ENCODE peak calls at places on chromosomes 4 and X, in six cellular contexts. A is IMR-90, H is mesendoderm, M is mesenchymal stem cell, C is H9, V is H1. Y is an unnamed sample.

GRCh38 chrX:150060406-150060805 is 122.1 kb upstream of the EOLA2 start:
- DNase-seq in A (peak; percentile 76), H (no peak), M (peak; percentile 49), C (no peak), V (no peak), Y (no peak)

GRCh38 chrX:8738588-8739189 is 6.8 kb upstream of the ANOS1 start:
- DNase-seq in A (peak; percentile 29), H (peak; percentile 37), M (peak; percentile 29), C (no peak), V (no peak), Y (no peak)

GRCh38 chrX:155132110-155132509 is 60.8 kb downstream of the BRCC3 start:
- DNase-seq in A (no peak), H (peak; percentile 5), M (no peak), C (no peak), V (no peak), Y (no peak)

GRCh38 chr4:79598801-79599200 is 190.8 kb upstream of the GK2 start:
- DNase-seq in A (no peak), H (no peak), M (no peak), C (no peak), V (no peak), Y (no peak)

GRCh38 chrX:67787196-67787595 is 243.4 kb downstream of the AR start:
- DNase-seq in A (no peak), H (no peak), M (no peak), C (no peak), V (no peak), Y (no peak)

GRCh38 chr4:814312-814850 is 11.5 kb downstream of the CPLX1 start:
- DNase-seq in A (no peak), H (no peak), M (no peak), C (no peak), V (no peak), Y (no peak)

GRCh38 chrX:51891821-51892551 is 1.4 kb upstream of the MAGED1 start:
- DNase-seq in A (peak; percentile 69), H (peak; percentile 41), M (peak; percentile 39), C (no peak), V (no peak), Y (no peak)

GRCh38 chr4:109728385-109728784 is 1.5 kb downstream of the PLA2G12A start:
- DNase-seq in A (no peak), H (no peak), M (no peak), C (no peak), V (no peak), Y (no peak)

GRCh38 chr4:78551420-78552351 is at the start of gene ANXA3:
- DNase-seq in A (no peak), H (peak; percentile 86), M (peak; percentile 24), C (peak; percentile 76), V (no peak), Y (no peak)

GRCh38 chrX:13415551-13415950 is 95.7 kb upstream of the ATXN3L start:
- DNase-seq in A (no peak), H (peak; percentile 10), M (no peak), C (no peak), V (no peak), Y (no peak)

GRCh38 chr4:140152760-140153418 is 1.1 kb downstream of the MAML3 start:
- DNase-seq in A (peak; percentile 44), H (peak; percentile 70), M (peak; percentile 64), C (peak; percentile 50), V (no peak), Y (peak; percentile 33)

GRCh38 chr4:140153419-140153743 is 603 bp downstream of the MAML3 start:
- DNase-seq in A (no peak), H (no peak), M (no peak), C (no peak), V (no peak), Y (no peak)

GRCh38 chr4:140153744-140154571 is at the start of gene MAML3:
- DNase-seq in A (peak; percentile 96), H (peak; percentile 98), M (peak; percentile 98), C (peak; percentile 89), V (peak; percentile 47), Y (peak; percentile 93)

GRCh38 chr4:140156529-140157171 is 2.7 kb upstream of the MAML3 start:
- DNase-seq in A (no peak), H (no peak), M (no peak), C (no peak), V (no peak), Y (no peak)

GRCh38 chr4:140154572-140154891 is 548 bp upstream of the MAML3 start:
- DNase-seq in A (no peak), H (no peak), M (no peak), C (no peak), V (no peak), Y (no peak)
- H4K8ac ChIP-seq in A (peak overlapping the region; percentile 56), H (no peak overlapping the region), M (no peak overlapping the region), C (no peak overlapping the region), V (no peak overlapping the region), Y (no peak overlapping the region)

GRCh38 chr4:94802091-94802490 is 44.3 kb downstream of the BMPR1B start:
- DNase-seq in A (no peak), H (no peak), M (no peak), C (no peak), V (no peak), Y (no peak)
- H2BK5ac ChIP-seq in A (no peak overlapping the region), H (no peak overlapping the region), M (no peak overlapping the region), C (no peak overlapping the region), V (no peak overlapping the region), Y (no peak overlapping the region)

DNA sequence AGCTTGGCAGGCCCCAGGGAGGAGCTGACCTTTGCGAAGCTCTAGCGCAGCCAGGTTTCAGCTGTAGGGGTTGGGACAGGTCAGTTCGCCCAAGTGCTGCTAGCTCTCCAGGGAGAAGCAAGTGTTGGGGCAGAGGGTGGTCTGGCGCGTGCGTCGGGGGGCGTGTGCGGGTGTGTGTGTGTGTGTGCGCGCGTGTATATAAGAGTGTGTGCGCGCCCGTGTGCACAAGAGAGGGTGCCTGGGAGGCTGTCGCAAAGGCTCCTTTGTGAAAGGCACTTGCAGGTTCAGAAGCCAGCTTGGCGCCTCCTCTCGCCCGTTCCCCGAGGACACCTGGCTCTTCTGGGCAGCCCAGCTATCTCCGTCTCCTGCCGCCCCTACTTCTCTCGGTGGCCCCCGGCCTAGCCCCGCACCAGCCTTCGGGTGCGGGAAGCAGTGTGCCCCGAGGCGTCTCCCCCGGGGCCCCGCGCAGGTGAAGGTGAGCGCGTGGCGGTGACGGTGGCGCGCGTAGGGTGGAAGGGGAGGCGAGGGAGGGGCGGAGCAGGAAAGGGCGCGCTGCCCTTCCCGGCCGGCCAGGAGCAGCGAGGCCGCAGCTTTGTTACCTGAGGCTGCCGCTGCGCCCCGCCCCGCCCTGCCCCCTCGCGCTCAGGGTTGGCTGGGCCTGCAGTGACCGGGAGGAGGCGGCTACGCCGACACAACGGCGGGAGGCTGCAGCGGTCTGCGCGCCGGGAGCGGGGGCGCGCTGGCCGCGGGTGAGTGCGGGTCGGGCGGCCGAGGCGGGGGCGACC is at the start of gene FHDC1:
- DNase-seq in A (no peak), H (peak; percentile 93), M (peak; percentile 6), C (peak; percentile 92), V (no peak), Y (peak; percentile 51)
- H4K8ac ChIP-seq in A (no peak within 1 kb of the TSS), H (no peak within 1 kb of the TSS), M (no peak within 1 kb of the TSS), C (no peak within 1 kb of the TSS), V (peak within 1 kb of the TSS; percentile 98), Y (peak within 1 kb of the TSS; percentile 98)

GRCh38 chrX:6708041-6708440 is 173.1 kb upstream of the VCX3A start:
- DNase-seq in A (no peak), H (peak; percentile 92), M (no peak), C (no peak), V (no peak), Y (no peak)

GRCh38 chrX:6708676-6709075 is 173.8 kb upstream of the VCX3A start:
- DNase-seq in A (no peak), H (peak; percentile 15), M (no peak), C (no peak), V (no peak), Y (no peak)

GRCh38 chrX:6707497-6707896 is 172.6 kb upstream of the VCX3A start:
- DNase-seq in A (no peak), H (peak; percentile 23), M (no peak), C (no peak), V (no peak), Y (no peak)
- H2BK5ac ChIP-seq in A (no peak overlapping the region), H (no peak overlapping the region), M (no peak overlapping the region), C (no peak overlapping the region), V (no peak overlapping the region), Y (no peak overlapping the region)

GRCh38 chr4:140661550-140661949 is 92.8 kb upstream of the UCP1 start:
- DNase-seq in A (no peak), H (no peak), M (no peak), C (no peak), V (no peak), Y (no peak)

GRCh38 chr4:140662082-140662869 is 93.5 kb upstream of the UCP1 start:
- DNase-seq in A (peak; percentile 52), H (peak; percentile 84), M (no peak), C (no peak), V (no peak), Y (no peak)

GRCh38 chr4:140672366-140672765 is 83.8 kb downstream of the TBC1D9 start:
- DNase-seq in A (no peak), H (no peak), M (no peak), C (no peak), V (no peak), Y (no peak)

GRCh38 chr4:140668111-140668510 is 88.1 kb downstream of the TBC1D9 start:
- DNase-seq in A (no peak), H (no peak), M (no peak), C (no peak), V (no peak), Y (no peak)

DNA sequence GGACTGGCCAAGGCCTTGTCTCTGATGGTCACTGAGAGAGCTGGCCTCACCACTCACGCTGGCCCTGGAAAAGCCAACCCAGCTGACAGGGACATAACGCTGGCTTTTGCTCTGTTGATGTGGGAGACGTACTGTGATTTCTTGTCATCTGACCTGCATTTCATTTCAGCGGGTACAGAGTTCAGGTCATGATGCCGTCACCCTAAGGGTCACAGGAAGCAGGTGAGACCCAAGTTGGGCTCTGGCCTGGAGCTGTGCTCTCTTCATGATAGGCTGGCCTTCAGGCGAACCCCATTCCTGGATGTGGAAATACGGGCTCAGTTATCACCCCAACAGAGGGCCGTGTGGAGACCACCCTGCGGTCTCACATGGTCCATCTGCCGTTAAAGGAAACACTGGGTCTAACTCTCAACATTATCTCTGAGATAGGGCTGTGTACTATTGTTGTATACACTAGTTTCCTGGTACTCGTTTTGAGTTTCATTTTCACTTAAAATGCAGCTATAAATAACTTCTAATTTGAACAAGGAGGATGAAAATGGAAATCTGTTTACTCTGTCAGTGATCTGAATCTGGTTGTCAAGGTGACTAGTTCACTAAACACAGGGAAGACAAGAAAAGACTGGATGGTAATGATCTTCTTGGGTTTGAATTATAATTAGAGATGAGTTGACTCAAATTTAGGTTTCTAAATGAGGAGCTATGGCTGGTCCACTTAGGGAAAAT is 89.1 kb downstream of the TBC1D9 start:
- DNase-seq in A (no peak), H (no peak), M (peak; percentile 87), C (no peak), V (no peak), Y (no peak)
- H4K8ac ChIP-seq in A (no peak overlapping the region), H (no peak overlapping the region), M (peak overlapping the region; percentile 45), C (no peak overlapping the region), V (no peak overlapping the region), Y (no peak overlapping the region)

Y was measured in neuronal stem cell.